ENCODE peak calls at places on chromosomes 3 and 15, in six cellular contexts. Y is IMR-90, I is H1, E is neuronal stem cell, W is H9, U is mesenchymal stem cell. Z is an unnamed sample.

GRCh38 chr15:65130941-65131340 is 2.7 kb downstream of the PDCD7 start:
- DNase-seq in Y (no peak), I (no peak), E (no peak), W (peak), U (no peak), Z (peak)

GRCh38 chr3:196990654-196991053 is 22.0 kb upstream of the PIGZ start:
- DNase-seq in Y (no peak), I (no peak), E (no peak), W (peak), U (no peak), Z (no peak)

GRCh38 chr3:31041161-31041978 is 146.9 kb upstream of the GADL1 start:
- DNase-seq in Y (peak), I (no peak), E (peak), W (peak), U (peak), Z (peak)

GRCh38 chr3:114319453-114319852 is 25.6 kb downstream of the TIGIT start:
- DNase-seq in Y (peak), I (no peak), E (peak), W (peak), U (peak), Z (peak)

GRCh38 chr3:42656680-42657610 is 3.4 kb downstream of the ZBTB47 start:
- DNase-seq in Y (no peak), I (no peak), E (no peak), W (no peak), U (no peak), Z (no peak)

GRCh38 chr3:159711560-159712333 is 276.9 kb upstream of the IL12A start:
- DNase-seq in Y (peak), I (no peak), E (peak), W (no peak), U (peak), Z (no peak)

GRCh38 chr3:124168271-124168670 is 176.3 kb upstream of the ROPN1 start:
- DNase-seq in Y (peak), I (no peak), E (no peak), W (no peak), U (no peak), Z (no peak)

GRCh38 chr15:62453356-62453755 is 288.3 kb upstream of the C2CD4B start:
- DNase-seq in Y (peak), I (no peak), E (no peak), W (no peak), U (peak), Z (no peak)

GRCh38 chr3:96331341-96331740 is 483.1 kb upstream of the EPHA6 start:
- DNase-seq in Y (no peak), I (no peak), E (no peak), W (no peak), U (no peak), Z (no peak)

GRCh38 chr3:177286034-177286433 is 88.8 kb upstream of the TBL1XR1 start:
- DNase-seq in Y (no peak), I (no peak), E (no peak), W (no peak), U (peak), Z (peak)

GRCh38 chr3:49906004-49906860 is 2.6 kb upstream of the MST1R start:
- DNase-seq in Y (peak), I (peak), E (no peak), W (peak), U (peak), Z (peak)

GRCh38 chr3:61876797-61877196 is 315.4 kb downstream of the PTPRG start:
- DNase-seq in Y (peak), I (no peak), E (no peak), W (no peak), U (peak), Z (no peak)

GRCh38 chr3:182490601-182491485 is 302.5 kb upstream of the ATP11B start:
- DNase-seq in Y (no peak), I (no peak), E (peak), W (no peak), U (peak), Z (peak)

GRCh38 chr3:58630081-58630709 is 36.4 kb downstream of the FAM3D start:
- DNase-seq in Y (peak), I (peak), E (peak), W (peak), U (peak), Z (peak)

GRCh38 chr15:69467636-69468035 is 15.0 kb downstream of the RPLP1 start:
- DNase-seq in Y (no peak), I (peak), E (no peak), W (no peak), U (no peak), Z (no peak)

GRCh38 chr3:71241981-71242552 is 341.5 kb downstream of the FOXP1 start:
- DNase-seq in Y (no peak), I (no peak), E (no peak), W (no peak), U (no peak), Z (no peak)

GRCh38 chr3:136862611-136862951 is 573 bp downstream of the NCK1 start:
- DNase-seq in Y (peak), I (no peak), E (no peak), W (peak), U (peak), Z (peak)

GRCh38 chr3:71039332-71039731 is 544.2 kb downstream of the FOXP1 start:
- DNase-seq in Y (no peak), I (no peak), E (no peak), W (no peak), U (no peak), Z (no peak)

GRCh38 chr3:73661262-73661661 is 36.5 kb upstream of the PDZRN3 start:
- DNase-seq in Y (peak), I (no peak), E (no peak), W (no peak), U (peak), Z (peak)

GRCh38 chr3:152538518-152538917 is 269.8 kb downstream of the MBNL1 start:
- DNase-seq in Y (no peak), I (no peak), E (no peak), W (no peak), U (no peak), Z (no peak)

GRCh38 chr3:119258915-119259314 is 18.2 kb upstream of the B4GALT4 start:
- DNase-seq in Y (no peak), I (no peak), E (no peak), W (no peak), U (no peak), Z (peak)

GRCh38 chr3:47315069-47315647 is 32.4 kb downstream of the KLHL18 start:
- DNase-seq in Y (peak), I (no peak), E (no peak), W (no peak), U (peak), Z (no peak)

GRCh38 chr3:71062920-71063767 is 520.4 kb downstream of the FOXP1 start:
- DNase-seq in Y (peak), I (no peak), E (no peak), W (no peak), U (peak), Z (no peak)

GRCh38 chr15:88730751-88731150 is 72.5 kb upstream of the ACAN start:
- DNase-seq in Y (no peak), I (no peak), E (no peak), W (no peak), U (no peak), Z (no peak)

GRCh38 chr3:189606774-189607173 is 24.4 kb upstream of the TP63 start:
- DNase-seq in Y (no peak), I (no peak), E (no peak), W (no peak), U (no peak), Z (no peak)

GRCh38 chr3:119290613-119291012 is 3.6 kb upstream of the ARHGAP31 start:
- DNase-seq in Y (no peak), I (no peak), E (no peak), W (no peak), U (no peak), Z (no peak)

GRCh38 chr3:49020335-49021212 is 1.3 kb upstream of the NDUFAF3 start:
- DNase-seq in Y (no peak), I (peak), E (no peak), W (no peak), U (peak), Z (peak)

GRCh38 chr15:85142324-85142723 is 160.7 kb downstream of the PDE8A start:
- DNase-seq in Y (peak), I (no peak), E (no peak), W (no peak), U (peak), Z (peak)

GRCh38 chr3:41060106-41060505 is 139.2 kb upstream of the CTNNB1 start:
- DNase-seq in Y (no peak), I (no peak), E (no peak), W (no peak), U (no peak), Z (no peak)

GRCh38 chr3:41064526-41064925 is 134.8 kb upstream of the CTNNB1 start:
- DNase-seq in Y (no peak), I (no peak), E (no peak), W (no peak), U (no peak), Z (no peak)

GRCh38 chr3:41064070-41064469 is 135.2 kb upstream of the CTNNB1 start:
- DNase-seq in Y (no peak), I (no peak), E (no peak), W (no peak), U (no peak), Z (no peak)

DNA sequence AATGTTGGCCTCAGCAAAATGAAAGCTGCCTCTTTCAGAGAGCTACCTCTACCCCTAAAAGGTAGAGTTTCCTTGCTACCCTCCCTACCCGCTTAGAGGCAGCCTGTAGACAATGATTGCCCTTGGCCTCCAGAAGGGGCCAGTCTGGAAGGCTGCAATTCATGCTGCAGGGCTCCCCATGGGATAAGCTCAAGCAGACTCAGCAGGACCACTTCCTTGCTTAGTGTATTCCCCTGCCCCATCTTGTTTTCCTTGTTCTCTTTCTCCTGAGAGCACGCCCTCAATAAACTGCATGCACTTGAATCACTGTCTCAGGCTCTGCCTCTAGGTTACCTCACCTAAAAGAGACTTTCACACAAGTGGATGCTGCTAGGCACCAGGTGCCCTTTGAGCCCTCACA is 134.0 kb upstream of the CTNNB1 start:
- DNase-seq in Y (no peak), I (no peak), E (no peak), W (peak), U (no peak), Z (no peak)
- H4K91ac ChIP-seq in Y (no peak), I (no peak), E (no peak), W (no peak), U (no peak), Z (no peak)

DNA sequence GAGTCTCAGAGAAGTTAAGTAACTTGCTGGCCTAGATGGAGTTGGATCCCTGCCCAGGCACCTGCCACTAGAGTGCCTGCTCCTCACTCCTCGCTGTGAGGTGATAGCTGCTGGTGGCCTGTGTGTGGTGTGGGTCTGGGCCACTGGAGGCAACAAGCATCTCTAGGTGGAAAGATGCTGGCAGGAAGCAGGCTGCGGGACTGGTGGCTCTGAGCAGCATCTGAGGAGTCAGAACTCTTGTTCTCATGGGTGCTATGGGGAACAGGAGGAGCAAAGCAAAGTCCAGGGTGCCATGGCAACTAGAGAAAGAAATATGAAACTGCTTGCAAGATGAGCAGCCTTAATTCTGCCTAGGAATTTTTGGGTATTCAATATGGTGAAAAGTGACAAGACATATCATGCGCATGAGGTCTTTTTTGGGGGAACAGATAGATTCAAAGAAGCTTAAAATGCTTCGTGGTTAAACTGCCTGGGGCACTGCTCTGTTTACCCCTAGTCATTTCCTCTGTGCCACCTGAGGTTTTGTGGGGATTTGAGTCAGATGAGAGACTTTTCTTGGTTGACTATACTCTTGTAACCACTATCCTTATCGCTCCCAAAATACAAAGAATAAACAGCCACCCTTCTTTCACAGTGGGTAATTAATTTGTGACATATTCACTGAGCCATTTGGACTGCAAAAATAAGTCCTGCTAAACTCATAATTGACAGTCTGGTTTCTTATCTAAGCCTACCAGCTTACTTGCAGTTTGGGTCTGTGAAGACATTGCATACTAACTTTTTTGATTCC is 50.3 kb downstream of the MED12L start:
- DNase-seq in Y (no peak), I (no peak), E (no peak), W (no peak), U (no peak), Z (no peak)
- H4K91ac ChIP-seq in Y (no peak), I (no peak), E (no peak), W (no peak), U (no peak), Z (no peak)

GRCh38 chr3:57257678-57258077 is 30.1 kb downstream of the APPL1 start:
- DNase-seq in Y (no peak), I (no peak), E (no peak), W (no peak), U (no peak), Z (no peak)

GRCh38 chr3:57256844-57257243 is 29.3 kb downstream of the APPL1 start:
- DNase-seq in Y (no peak), I (no peak), E (no peak), W (no peak), U (no peak), Z (no peak)

GRCh38 chr3:57261119-57261518 is 31.4 kb downstream of the ASB14 start:
- DNase-seq in Y (no peak), I (no peak), E (no peak), W (no peak), U (no peak), Z (no peak)

DNA sequence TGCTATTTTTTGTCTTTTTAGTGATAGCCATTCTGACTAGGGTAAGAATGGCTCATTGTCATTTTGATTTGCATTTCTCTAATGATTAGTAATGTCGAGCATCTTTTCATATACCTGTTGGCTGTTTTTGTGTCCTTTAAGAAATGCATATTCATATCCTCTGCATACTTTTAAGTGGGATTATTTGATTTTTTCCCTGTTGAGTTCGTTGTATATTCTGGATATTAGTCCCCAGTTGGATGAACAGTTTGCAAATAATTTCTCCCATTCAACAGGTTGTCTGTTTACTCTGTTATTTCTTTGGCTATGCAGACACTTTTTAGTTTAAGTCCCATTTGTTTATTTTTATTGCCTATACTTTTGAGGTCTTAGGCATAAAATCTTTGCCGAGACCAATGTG is 30.6 kb downstream of the ASB14 start:
- DNase-seq in Y (no peak), I (no peak), E (no peak), W (no peak), U (no peak), Z (no peak)
- H4K91ac ChIP-seq in Y (no peak), I (no peak), E (no peak), W (no peak), U (no peak), Z (no peak)

DNA sequence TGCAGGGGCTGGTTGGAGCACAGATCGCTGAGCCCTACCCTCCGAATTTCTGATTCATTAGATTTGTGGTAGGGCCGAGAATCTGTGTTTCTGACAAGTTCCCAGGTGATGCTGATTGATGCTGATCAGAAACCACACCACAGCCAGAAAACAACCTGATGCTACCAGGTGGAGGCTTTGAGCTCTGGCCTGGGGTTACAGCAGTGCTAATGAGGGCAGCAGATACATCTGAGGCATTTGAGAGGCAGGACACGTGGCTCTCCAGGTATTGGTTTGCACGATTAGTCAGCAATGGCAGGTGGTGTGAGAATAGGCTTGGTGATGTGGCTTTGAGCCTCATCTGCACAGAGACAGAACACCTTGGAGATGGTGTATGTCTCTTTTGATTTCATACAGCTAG is 78.8 kb upstream of the THBS1 start:
- DNase-seq in Y (no peak), I (no peak), E (no peak), W (no peak), U (no peak), Z (peak)
- H4K91ac ChIP-seq in Y (peak), I (no peak), E (no peak), W (no peak), U (no peak), Z (no peak)

GRCh38 chr3:195803309-195803908 is 8.3 kb downstream of the MUC4 start:
- DNase-seq in Y (no peak), I (no peak), E (no peak), W (no peak), U (no peak), Z (no peak)
- H4K91ac ChIP-seq in Y (no peak), I (peak), E (no peak), W (no peak), U (no peak), Z (no peak)